ENCODE peak calls at places on chromosomes 12 and 14, in four cellular contexts. U is H9, Y is cardiac muscle cell, S is neural progenitor cell. O is an unnamed sample. For H3K4me1, the result is how much of the 10 kb centered on the place peaks cover.

GRCh38 chr12:116495260-116495659 is 63.9 kb upstream of the MAP1LC3B2 start:
- DNase-seq in U (no peak), Y (no peak), S (peak), O (no peak)

GRCh38 chr12:12784116-12784515 is 1.3 kb upstream of the APOLD1 start:
- DNase-seq in U (no peak), Y (no peak), S (no peak), O (no peak)

GRCh38 chr14:79011091-79011919 is 841.1 kb downstream of the NRXN3 start:
- DNase-seq in U (peak), Y (peak), S (peak), O (peak)

GRCh38 chr12:132320767-132321211 is 8.6 kb downstream of the GALNT9 start:
- DNase-seq in U (no peak), Y (no peak), S (no peak), O (no peak)

GRCh38 chr12:66144796-66145754 is 14.5 kb upstream of the LLPH start:
- DNase-seq in U (no peak), Y (peak), S (peak), O (peak)

GRCh38 chr12:69623970-69624369 is 13.3 kb upstream of the LRRC10 start:
- DNase-seq in U (no peak), Y (peak), S (no peak), O (no peak)

GRCh38 chr14:74221741-74222140 is 17.5 kb upstream of the VSX2 start:
- DNase-seq in U (no peak), Y (no peak), S (peak), O (no peak)

GRCh38 chr12:117334098-117334497 is 27.3 kb downstream of the NOS1 start:
- DNase-seq in U (no peak), Y (no peak), S (no peak), O (no peak)

GRCh38 chr12:117111386-117112267 is 12.4 kb upstream of the TESC start:
- DNase-seq in U (peak), Y (no peak), S (no peak), O (no peak)

GRCh38 chr14:73467377-73467776 is 9.0 kb upstream of the NUMB start:
- DNase-seq in U (no peak), Y (no peak), S (no peak), O (no peak)

GRCh38 chr12:100348657-100349454 is 8.0 kb upstream of the SLC17A8 start:
- DNase-seq in U (no peak), Y (no peak), S (peak), O (peak)

GRCh38 chr14:73612339-73613045 is at the start of gene ACOT6:
- DNase-seq in U (peak), Y (peak), S (peak), O (peak)

GRCh38 chr14:29926701-29927595 is 699 bp downstream of the PRKD1 start:
- DNase-seq in U (peak), Y (peak), S (peak), O (peak)

GRCh38 chr12:121533391-121534090 is 47.3 kb downstream of the KDM2B start:
- DNase-seq in U (no peak), Y (no peak), S (no peak), O (no peak)
- H3K4me1 ChIP-seq in U (under half), Y (under half), S (under half), O (under half)

DNA sequence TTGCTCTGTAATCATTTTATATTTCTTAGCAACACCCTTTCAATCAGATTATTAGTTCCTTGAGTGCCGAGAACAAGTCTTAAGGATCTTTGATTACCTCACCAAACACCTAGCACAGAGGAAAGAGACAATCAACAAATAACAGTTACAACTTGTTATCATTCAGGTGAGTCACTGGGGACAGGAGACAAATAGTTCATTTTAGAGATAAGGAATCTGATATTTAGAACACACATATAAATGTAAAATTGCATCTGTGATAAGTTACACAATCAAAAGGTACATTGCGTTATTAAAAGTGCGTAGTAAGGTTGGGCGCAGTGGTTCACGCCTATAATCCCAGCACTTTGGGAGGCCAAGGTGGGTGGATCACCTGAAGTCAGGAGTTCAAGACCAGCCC is 5.1 kb upstream of the STXBP6 start:
- DNase-seq in U (no peak), Y (no peak), S (no peak), O (no peak)
- H3K4me1 ChIP-seq in U (under half), Y (under half), S (under half), O (under half)

GRCh38 chr12:123037791-123038190 is 57.3 kb downstream of the ARL6IP4 start:
- DNase-seq in U (no peak), Y (no peak), S (no peak), O (no peak)

GRCh38 chr12:123041042-123041531 is 60.6 kb downstream of the ARL6IP4 start:
- DNase-seq in U (no peak), Y (no peak), S (no peak), O (no peak)

GRCh38 chr12:123038486-123038885 is 58.0 kb downstream of the ARL6IP4 start:
- DNase-seq in U (no peak), Y (no peak), S (no peak), O (no peak)

GRCh38 chr12:123040106-123040505 is 59.6 kb downstream of the ARL6IP4 start:
- DNase-seq in U (no peak), Y (no peak), S (no peak), O (no peak)

GRCh38 chr12:123038966-123039365 is 58.5 kb downstream of the ARL6IP4 start:
- DNase-seq in U (no peak), Y (no peak), S (no peak), O (no peak)
- H3K4me1 ChIP-seq in U (under half), Y (under half), S (under half), O (under half)

DNA sequence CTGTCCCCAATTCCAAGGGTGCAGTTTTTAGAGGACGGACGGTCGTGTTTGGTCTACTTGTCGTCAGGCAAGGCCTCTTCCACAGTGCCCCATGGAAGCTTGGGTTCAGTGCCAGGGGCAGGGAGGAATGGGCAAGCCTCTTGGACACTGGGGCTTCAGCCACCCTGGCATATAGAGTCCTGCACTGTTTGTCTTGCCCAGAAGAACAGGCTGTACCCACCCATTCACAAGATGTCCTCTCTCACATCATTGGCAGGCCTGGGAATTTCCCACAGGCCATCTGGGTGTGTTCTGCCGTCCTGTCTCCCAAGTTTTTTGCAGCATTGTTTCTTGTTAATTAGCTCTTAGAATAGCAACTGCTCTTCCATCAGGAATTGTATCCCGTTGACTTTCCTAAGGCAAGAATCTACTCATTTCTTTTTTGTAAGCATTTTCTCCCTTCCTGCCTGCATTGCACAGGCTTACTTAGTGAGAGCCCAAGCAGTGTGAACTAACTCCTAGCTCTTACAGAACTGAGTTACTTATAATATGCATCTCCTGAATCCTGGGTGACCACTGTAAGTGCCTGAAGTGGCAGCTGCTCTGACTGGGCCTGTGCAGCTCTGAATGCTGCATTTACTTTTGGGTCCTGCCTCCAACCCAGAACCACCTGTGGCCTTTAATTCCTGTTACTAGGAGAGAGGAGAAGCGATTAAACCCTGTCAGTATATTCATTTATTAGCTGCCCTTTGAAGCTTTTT is 149.4 kb upstream of the HIF1A start:
- DNase-seq in U (no peak), Y (no peak), S (no peak), O (no peak)
- H3K4me1 ChIP-seq in U (under half), Y (under half), S (under half), O (under half)

GRCh38 chr12:32501835-32502333 is 102.5 kb downstream of the FGD4 start:
- DNase-seq in U (peak), Y (peak), S (peak), O (peak)
- H3K4me1 ChIP-seq in U (under half), Y (under half), S (half or more), O (under half)

GRCh38 chr12:124503305-124503704 is 64.1 kb downstream of the NCOR2 start:
- DNase-seq in U (no peak), Y (no peak), S (no peak), O (no peak)

GRCh38 chr12:124501080-124501642 is 66.3 kb downstream of the NCOR2 start:
- DNase-seq in U (no peak), Y (no peak), S (peak), O (no peak)

GRCh38 chr12:124500232-124501079 is 67.0 kb downstream of the NCOR2 start:
- DNase-seq in U (peak), Y (peak), S (peak), O (no peak)

GRCh38 chr12:124502379-124502778 is 65.0 kb downstream of the NCOR2 start:
- DNase-seq in U (no peak), Y (no peak), S (no peak), O (no peak)

GRCh38 chr12:124501827-124502226 is 65.6 kb downstream of the NCOR2 start:
- DNase-seq in U (no peak), Y (no peak), S (no peak), O (no peak)
- H3K4me1 ChIP-seq in U (under half), Y (under half), S (half or more), O (half or more)

GRCh38 chr14:66508547-66508845 is 549 bp downstream of the GPHN start:
- DNase-seq in U (no peak), Y (no peak), S (no peak), O (no peak)
- H3K4me1 ChIP-seq in U (under half), Y (under half), S (under half), O (under half)

GRCh38 chr12:122888232-122888752 is 7.6 kb downstream of the VPS37B start:
- DNase-seq in U (peak), Y (no peak), S (peak), O (peak)
- H3K4me1 ChIP-seq in U (under half), Y (under half), S (under half), O (half or more)